ENCODE peak calls at places on chromosomes 11 and 22, in nine cellular contexts. R is psoas muscle, L is gastrocnemius medialis, G is fibroblast of the aortic adventitia, K is epithelial cell of proximal tubule, D is stomach, J is BJ, O is MM.1S, V is brain microvascular endothelial cell. B is an unnamed sample.

GRCh38 chr11:80280737-80281136 is 839.9 kb upstream of the TENM4 start:
- DNase-seq in O (no peak), L (peak), R (peak), V (no peak), D (no peak), G (no peak), K (no peak), J (no peak), B (no peak)

GRCh38 chr11:102843474-102843873 is at the start of gene MMP3:
- DNase-seq in V (no peak), L (peak), D (no peak), K (no peak), R (no peak), J (peak), O (no peak), G (no peak), B (no peak)

GRCh38 chr11:77602385-77603105 is 12.8 kb downstream of the AQP11 start:
- DNase-seq in R (no peak), G (peak), L (no peak), V (peak), D (no peak), J (peak), O (no peak), K (peak), B (no peak)

GRCh38 chr11:1260620-1261019 is 37.8 kb downstream of the MUC5B start:
- DNase-seq in J (no peak), V (no peak), L (no peak), D (no peak), O (no peak), K (no peak), R (no peak), G (no peak), B (no peak)

GRCh38 chr11:1401656-1402221 is 12.0 kb downstream of the BRSK2 start:
- DNase-seq in O (peak), K (no peak), L (no peak), R (peak), V (peak), J (no peak), G (peak), D (peak), B (no peak)

GRCh38 chr11:109421981-109422590 is at the start of gene C11orf87:
- DNase-seq in D (no peak), R (no peak), V (no peak), J (no peak), O (no peak), G (peak), K (no peak), L (no peak), B (no peak)

GRCh38 chr11:128862913-128863660 is 4.0 kb downstream of the KCNJ1 start:
- DNase-seq in D (no peak), L (no peak), K (peak), O (no peak), J (peak), V (peak), R (no peak), G (peak), B (no peak)

GRCh38 chr11:116794851-116795250 is 3.2 kb upstream of the APOA5 start:
- DNase-seq in O (no peak), J (no peak), V (no peak), K (no peak), L (no peak), D (no peak), G (no peak), R (no peak), B (no peak)

GRCh38 chr22:44860311-44860710 is 107.9 kb downstream of the ARHGAP8 start:
- DNase-seq in V (no peak), G (no peak), R (no peak), L (no peak), K (no peak), O (no peak), J (no peak), D (no peak), B (no peak)

GRCh38 chr11:12832828-12833227 is 158.6 kb downstream of the TEAD1 start:
- DNase-seq in O (no peak), K (no peak), V (no peak), D (no peak), R (no peak), L (no peak), J (no peak), G (no peak), B (no peak)

GRCh38 chr11:46390331-46391171 is 1.0 kb downstream of the CHRM4 start:
- DNase-seq in J (no peak), L (no peak), D (no peak), K (no peak), V (no peak), G (no peak), R (no peak), O (no peak), B (no peak)

GRCh38 chr22:46062971-46063631 is 86.1 kb upstream of the WNT7B start:
- DNase-seq in G (no peak), V (no peak), J (no peak), R (peak), D (peak), L (peak), K (no peak), O (no peak), B (no peak)

GRCh38 chr11:11972148-11972547 is 36.3 kb downstream of the DKK3 start:
- DNase-seq in V (no peak), L (no peak), R (no peak), D (peak), K (no peak), O (no peak), J (no peak), G (no peak), B (no peak)

GRCh38 chr11:27703453-27703852 is 3.2 kb upstream of the BDNF start:
- DNase-seq in O (no peak), G (peak), J (no peak), R (no peak), D (no peak), K (no peak), V (peak), L (no peak), B (no peak)

GRCh38 chr11:27642954-27643353 is 57.3 kb downstream of the BDNF start:
- DNase-seq in O (no peak), J (no peak), L (no peak), R (no peak), K (no peak), G (peak), D (no peak), V (no peak), B (no peak)

GRCh38 chr22:38135133-38135706 is 24.7 kb upstream of the BAIAP2L2 start:
- DNase-seq in R (no peak), D (no peak), O (no peak), L (no peak), K (no peak), V (peak), J (peak), G (peak), B (no peak)

GRCh38 chr11:115496892-115497291 is 7.3 kb downstream of the CADM1 start:
- DNase-seq in R (no peak), L (no peak), D (no peak), G (no peak), K (no peak), O (no peak), J (no peak), V (no peak), B (no peak)

GRCh38 chr11:25766332-25767015 is 565.5 kb upstream of the ANO3 start:
- DNase-seq in D (no peak), V (peak), R (no peak), K (no peak), O (peak), L (no peak), G (no peak), J (no peak), B (no peak)

GRCh38 chr11:25876456-25876965 is 455.4 kb upstream of the ANO3 start:
- DNase-seq in G (no peak), V (no peak), R (no peak), O (no peak), J (no peak), L (no peak), K (no peak), D (no peak), B (no peak)

GRCh38 chr11:59174664-59175033 is 2.7 kb downstream of the DTX4 start:
- DNase-seq in R (no peak), K (no peak), G (no peak), D (peak), V (no peak), J (no peak), L (no peak), O (no peak), B (no peak)

GRCh38 chr11:132453411-132453810 is 1078.9 kb downstream of the OPCML start:
- DNase-seq in K (no peak), L (no peak), J (no peak), R (no peak), G (no peak), O (no peak), D (no peak), V (peak), B (no peak)

GRCh38 chr22:33867118-33867863 is 53.0 kb downstream of the LARGE1 start:
- DNase-seq in O (no peak), G (peak), K (peak), V (peak), J (no peak), D (peak), L (no peak), R (no peak), B (no peak)

GRCh38 chr22:36507518-36508010 is 724 bp upstream of the FOXRED2 start:
- DNase-seq in O (no peak), J (no peak), K (no peak), D (no peak), L (no peak), G (no peak), V (no peak), R (no peak), B (no peak)

GRCh38 chr11:95375881-95376280 is 144.9 kb upstream of the SESN3 start:
- DNase-seq in G (peak), V (peak), D (no peak), K (no peak), J (peak), R (no peak), O (no peak), L (no peak), B (no peak)

GRCh38 chr11:35765211-35765610 is 102.6 kb downstream of the TRIM44 start:
- DNase-seq in J (no peak), D (no peak), R (no peak), L (no peak), V (no peak), O (no peak), K (no peak), G (no peak), B (no peak)

GRCh38 chr11:126034026-126034822 is 28.4 kb downstream of the CDON start:
- DNase-seq in R (no peak), D (no peak), J (no peak), K (no peak), O (no peak), V (no peak), G (peak), L (no peak), B (no peak)

GRCh38 chr11:46047520-46047919 is 73.7 kb downstream of the PHF21A start:
- DNase-seq in J (no peak), K (no peak), R (no peak), O (no peak), D (no peak), L (no peak), G (no peak), V (no peak), B (no peak)

GRCh38 chr11:62472063-62472884 is 53.4 kb downstream of the SCGB1A1 start:
- DNase-seq in G (peak), V (no peak), R (no peak), O (no peak), J (no peak), L (no peak), D (no peak), K (no peak), B (no peak)

GRCh38 chr22:50118557-50119168 is 28.9 kb downstream of the MOV10L1 start:
- DNase-seq in J (peak), O (no peak), V (peak), G (peak), R (no peak), K (peak), L (no peak), D (no peak), B (peak)

GRCh38 chr11:14577290-14577689 is 57.1 kb upstream of the PSMA1 start:
- DNase-seq in L (no peak), V (no peak), R (no peak), O (no peak), K (no peak), G (no peak), J (no peak), D (no peak), B (no peak)

GRCh38 chr11:14577835-14578529 is 57.8 kb upstream of the PSMA1 start:
- DNase-seq in J (no peak), L (no peak), O (peak), R (no peak), V (no peak), K (no peak), D (no peak), G (no peak), B (no peak)

GRCh38 chr11:14583252-14584105 is 60.1 kb upstream of the PDE3B start:
- DNase-seq in L (no peak), O (no peak), D (peak), J (no peak), V (no peak), R (no peak), G (no peak), K (no peak), B (peak)

GRCh38 chr11:14582835-14583234 is 60.8 kb upstream of the PDE3B start:
- DNase-seq in G (no peak), D (no peak), V (no peak), K (no peak), R (no peak), L (no peak), J (no peak), O (no peak), B (peak)

DNA sequence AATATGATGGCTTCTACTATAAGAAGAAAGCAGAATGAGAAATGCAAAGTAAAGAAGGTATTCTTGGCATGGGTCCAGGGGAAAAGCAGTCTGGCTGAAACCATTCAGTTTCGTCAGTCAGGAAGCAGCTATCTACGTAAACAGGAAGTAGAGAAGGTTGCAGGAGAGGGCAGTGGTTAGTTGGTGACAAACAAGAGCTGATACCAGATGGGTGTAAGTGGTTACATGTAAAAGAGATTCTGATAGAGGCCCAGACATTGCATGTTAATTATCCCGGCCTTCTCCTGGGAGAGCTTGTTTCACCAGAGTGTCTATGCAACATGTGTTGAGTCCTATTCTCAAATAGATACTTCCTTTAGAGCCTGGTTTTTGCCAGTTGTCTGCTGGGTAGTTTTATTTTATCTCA is 58.4 kb upstream of the PSMA1 start:
- DNase-seq in R (no peak), O (peak), K (no peak), J (no peak), L (no peak), V (peak), G (peak), D (peak), B (no peak)
- TF ChIP-seq CTCF in R (no peak), O (no peak), K (no peak), J (no peak), L (no peak), V (no peak), G (no peak), D (no peak), B (no peak)

DNA sequence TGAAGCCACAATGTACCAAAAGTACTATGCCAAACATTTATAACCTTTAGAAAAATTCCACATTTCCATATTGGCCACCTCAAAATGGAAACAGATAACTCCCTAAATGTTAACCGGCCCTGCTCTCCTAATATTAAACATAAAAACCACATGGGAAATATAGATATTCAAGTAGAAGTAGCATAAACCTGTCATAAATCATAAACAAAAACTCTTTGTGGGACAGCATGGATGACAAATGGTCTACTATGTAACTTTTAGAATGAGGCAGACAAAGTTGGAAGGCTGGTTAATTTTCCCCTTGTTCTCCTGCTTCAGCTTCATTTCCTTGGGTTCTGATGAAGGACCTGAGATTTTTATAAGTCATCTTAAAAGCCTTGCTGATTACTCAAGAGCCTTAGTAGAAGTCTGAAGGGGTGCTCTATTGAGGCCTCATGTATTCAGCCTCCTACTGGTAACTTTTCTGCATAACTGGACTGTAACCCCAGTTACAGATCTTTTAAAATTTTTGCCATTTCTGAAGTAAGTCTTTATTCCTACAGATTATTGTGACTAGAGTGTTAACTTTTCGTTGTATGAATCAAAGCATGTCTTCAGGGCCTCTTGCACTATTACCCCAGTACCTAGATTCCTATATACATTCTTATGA is 116.4 kb downstream of the STIM1 start:
- DNase-seq in L (no peak), J (no peak), K (no peak), G (peak), D (no peak), V (no peak), R (no peak), O (no peak), B (no peak)
- TF ChIP-seq CTCF in L (no peak), J (peak), K (peak), G (peak), D (no peak), V (peak), R (no peak), O (no peak), B (no peak)

GRCh38 chr11:123188508-123189165 is 6.4 kb downstream of the CLMP start:
- DNase-seq in J (peak), R (no peak), D (no peak), V (peak), K (no peak), L (no peak), G (peak), O (no peak), B (no peak)
- TF ChIP-seq CTCF in J (peak), R (no peak), D (no peak), V (peak), K (no peak), L (no peak), G (peak), O (no peak), B (no peak)

GRCh38 chr11:101323997-101324396 is 194.4 kb upstream of the PGR start:
- DNase-seq in D (no peak), R (no peak), G (no peak), V (no peak), J (no peak), K (no peak), L (no peak), O (no peak), B (no peak)
- TF ChIP-seq CTCF in D (no peak), R (no peak), G (no peak), V (no peak), J (no peak), K (peak), L (no peak), O (no peak), B (no peak)

GRCh38 chr11:113278925-113279324 is 35.5 kb upstream of the TTC12 start:
- DNase-seq in L (no peak), K (no peak), O (no peak), G (peak), V (no peak), D (no peak), R (no peak), J (no peak), B (no peak)
- TF ChIP-seq CTCF in L (no peak), K (no peak), O (no peak), G (no peak), V (no peak), D (no peak), R (no peak), J (no peak), B (peak)